ENCODE peak calls at places on chromosome 9, in ten cellular contexts. Y, C, T, X, O, I, N, F, S and H are unnamed samples.

GRCh38 chr9:86282979-86283535 is 719 bp upstream of the ISCA1 start:
- DNase-seq in Y (peak; percentile 88), C (peak; percentile 8), T (peak; percentile 79), X (peak; percentile 73), O (no peak), I (peak; percentile 52), N (no peak), F (peak; percentile 55), S (peak; percentile 51), H (no peak)

GRCh38 chr9:134751630-134752029 is 110.0 kb downstream of the COL5A1 start:
- DNase-seq in Y (no peak), C (no peak), T (no peak), X (no peak), O (no peak), I (no peak), N (no peak), F (no peak), S (no peak), H (no peak)

GRCh38 chr9:128607642-128608350 is 48.9 kb downstream of the DYNC2I2 start:
- DNase-seq in Y (peak; percentile 7), C (no peak), T (no peak), X (peak; percentile 97), O (peak; percentile 81), I (no peak), N (no peak), F (peak; percentile 91), S (no peak), H (peak; percentile 99)

GRCh38 chr9:132614324-132614723 is 31.9 kb downstream of the BARHL1 start:
- DNase-seq in Y (no peak), C (no peak), T (no peak), X (no peak), O (no peak), I (no peak), N (no peak), F (no peak), S (no peak), H (no peak)

GRCh38 chr9:92061184-92061583 is 54.0 kb downstream of the SPTLC1 start:
- DNase-seq in Y (no peak), C (no peak), T (no peak), X (no peak), O (no peak), I (no peak), N (no peak), F (no peak), S (no peak), H (no peak)

GRCh38 chr9:21252727-21253547 is 13.1 kb upstream of the IFNA14 start:
- DNase-seq in Y (peak; percentile 14), C (peak; percentile 40), T (peak; percentile 9), X (no peak), O (peak; percentile 30), I (no peak), N (peak; percentile 55), F (no peak), S (peak; percentile 12), H (no peak)

GRCh38 chr9:1171541-1171940 is 121.4 kb downstream of the DMRT2 start:
- DNase-seq in Y (no peak), C (no peak), T (no peak), X (no peak), O (no peak), I (no peak), N (no peak), F (no peak), S (no peak), H (no peak)

GRCh38 chr9:94937214-94937903 is 210.9 kb downstream of the AOPEP start:
- DNase-seq in Y (peak; percentile 98), C (peak; percentile 89), T (peak; percentile 82), X (no peak), O (no peak), I (peak; percentile 89), N (no peak), F (no peak), S (no peak), H (no peak)

DNA sequence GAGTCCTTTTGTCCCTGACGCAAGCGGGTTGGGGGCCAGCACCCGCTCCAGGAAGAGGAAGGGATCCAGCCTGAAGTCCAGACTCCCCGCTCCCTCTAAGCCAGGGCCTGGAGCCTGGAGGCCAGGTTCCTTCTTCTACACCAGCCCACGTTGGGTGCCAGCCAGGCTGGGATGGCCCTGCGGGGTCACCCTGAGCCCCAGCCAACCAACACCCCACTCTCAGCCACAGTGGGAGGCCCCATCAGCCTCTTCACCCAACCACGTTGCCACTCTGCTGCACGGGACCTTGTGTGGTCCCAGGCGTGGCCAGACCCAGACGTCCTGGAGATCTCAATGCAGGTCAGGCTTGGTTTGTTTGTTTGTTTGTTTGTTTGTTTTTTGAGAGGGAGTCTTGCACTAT is 1.0 kb upstream of the FUT7 start:
- DNase-seq in Y (no peak), C (no peak), T (no peak), X (peak; percentile 80), O (peak; percentile 58), I (no peak), N (no peak), F (no peak), S (peak; percentile 98), H (peak; percentile 28)
- H3K4me3 ChIP-seq in Y (no peak overlapping the region), C (no peak overlapping the region), T (no peak overlapping the region), X (peak overlapping the region; percentile 2), O (peak overlapping the region; percentile 22), I (no peak overlapping the region), N (no peak overlapping the region), F (no peak overlapping the region), S (peak overlapping the region; percentile 88), H (no peak overlapping the region)

GRCh38 chr9:28934111-28934510 is 1360.8 kb upstream of the C9orf72 start:
- DNase-seq in Y (no peak), C (no peak), T (no peak), X (no peak), O (no peak), I (no peak), N (no peak), F (no peak), S (no peak), H (no peak)

GRCh38 chr9:28941856-28942255 is 1368.6 kb upstream of the C9orf72 start:
- DNase-seq in Y (no peak), C (no peak), T (no peak), X (no peak), O (no peak), I (no peak), N (no peak), F (no peak), S (no peak), H (no peak)

GRCh38 chr9:28942941-28943340 is 1369.7 kb upstream of the C9orf72 start:
- DNase-seq in Y (no peak), C (no peak), T (no peak), X (no peak), O (no peak), I (no peak), N (no peak), F (no peak), S (no peak), H (no peak)

GRCh38 chr9:28938981-28939380 is 1365.7 kb upstream of the C9orf72 start:
- DNase-seq in Y (no peak), C (no peak), T (no peak), X (no peak), O (no peak), I (no peak), N (no peak), F (no peak), S (no peak), H (no peak)
- H3K4me3 ChIP-seq in Y (no peak overlapping the region), C (no peak overlapping the region), T (no peak overlapping the region), X (no peak overlapping the region), O (no peak overlapping the region), I (no peak overlapping the region), N (no peak overlapping the region), F (no peak overlapping the region), S (no peak overlapping the region), H (no peak overlapping the region)

GRCh38 chr9:124462739-124463138 is 12.5 kb downstream of the ADGRD2 start:
- DNase-seq in Y (no peak), C (no peak), T (no peak), X (no peak), O (no peak), I (no peak), N (no peak), F (no peak), S (no peak), H (no peak)
- H3K4me3 ChIP-seq in Y (no peak overlapping the region), C (no peak overlapping the region), T (no peak overlapping the region), X (no peak overlapping the region), O (no peak overlapping the region), I (no peak overlapping the region), N (no peak overlapping the region), F (no peak overlapping the region), S (no peak overlapping the region), H (no peak overlapping the region)

GRCh38 chr9:76159288-76159926 is 234.8 kb downstream of the RFK start:
- DNase-seq in Y (no peak), C (no peak), T (no peak), X (no peak), O (no peak), I (no peak), N (no peak), F (no peak), S (no peak), H (no peak)

GRCh38 chr9:76162751-76163500 is 231.3 kb downstream of the RFK start:
- DNase-seq in Y (peak; percentile 75), C (no peak), T (peak; percentile 41), X (no peak), O (no peak), I (peak; percentile 47), N (no peak), F (no peak), S (no peak), H (no peak)

GRCh38 chr9:76162109-76162730 is 232.0 kb downstream of the RFK start:
- DNase-seq in Y (no peak), C (no peak), T (peak; percentile 16), X (no peak), O (no peak), I (no peak), N (no peak), F (no peak), S (no peak), H (no peak)

GRCh38 chr9:76161546-76161945 is 232.7 kb downstream of the RFK start:
- DNase-seq in Y (peak; percentile 95), C (no peak), T (peak; percentile 76), X (no peak), O (peak; percentile 34), I (peak; percentile 81), N (no peak), F (no peak), S (no peak), H (no peak)

DNA sequence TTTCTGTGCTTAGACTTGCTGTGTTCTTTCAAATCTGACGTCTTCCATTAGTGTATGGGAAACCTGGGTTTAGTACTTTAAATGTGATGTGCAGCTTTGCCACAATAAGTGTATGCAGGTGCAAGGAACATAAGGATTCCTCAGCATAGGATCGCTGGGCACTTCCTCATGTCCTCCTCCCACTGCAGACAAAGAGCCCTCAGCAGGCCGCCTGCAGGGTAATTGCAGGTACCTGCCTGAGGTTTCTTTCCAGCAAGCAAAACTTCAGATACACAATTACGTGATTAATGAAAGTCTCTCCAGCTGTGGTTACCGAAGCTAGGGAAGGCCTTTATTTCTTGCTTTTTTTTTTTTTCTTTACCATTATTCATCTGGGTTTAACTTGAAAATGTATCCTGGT is 233.1 kb downstream of the RFK start:
- DNase-seq in Y (peak; percentile 1), C (no peak), T (no peak), X (no peak), O (no peak), I (no peak), N (no peak), F (no peak), S (no peak), H (no peak)
- H3K4me3 ChIP-seq in Y (no peak overlapping the region), C (no peak overlapping the region), T (no peak overlapping the region), X (peak overlapping the region; percentile 5), O (no peak overlapping the region), I (no peak overlapping the region), N (no peak overlapping the region), F (no peak overlapping the region), S (no peak overlapping the region), H (no peak overlapping the region)

GRCh38 chr9:2622361-2623045 is 916 bp downstream of the VLDLR start:
- DNase-seq in Y (peak; percentile 17), C (peak; percentile 12), T (no peak), X (peak; percentile 69), O (peak; percentile 32), I (no peak), N (no peak), F (peak; percentile 68), S (no peak), H (peak; percentile 43)
- H3K4me3 ChIP-seq in Y (peak overlapping the region; percentile 79), C (peak overlapping the region; percentile 90), T (peak overlapping the region; percentile 53), X (peak overlapping the region; percentile 81), O (peak overlapping the region; percentile 93), I (peak overlapping the region; percentile 77), N (peak overlapping the region; percentile 76), F (peak overlapping the region; percentile 74), S (peak overlapping the region; percentile 76), H (peak overlapping the region; percentile 92)